ENCODE peak calls at places on chromosomes 2 and 18, in five cellular contexts. I, S, J, K and Q are unnamed samples.

GRCh38 chr2:239590995-239591915 is 190.4 kb upstream of the HDAC4 start:
- DNase-seq in I (no peak), S (peak), J (no peak), K (no peak), Q (no peak)

GRCh38 chr2:239268549-239268948 is 132.3 kb downstream of the HDAC4 start:
- DNase-seq in S (no peak), I (no peak), J (no peak), K (no peak), Q (no peak)

GRCh38 chr18:69697069-69697468 is 250.6 kb downstream of the CD226 start:
- DNase-seq in I (no peak), K (no peak), S (no peak), J (no peak), Q (no peak)

GRCh38 chr2:237165405-237166276 is 80.0 kb downstream of the COPS8 start:
- DNase-seq in I (no peak), K (peak), J (no peak), S (no peak), Q (peak)

GRCh38 chr18:54717673-54718435 is 110.4 kb upstream of the RAB27B start:
- DNase-seq in I (no peak), J (no peak), S (no peak), K (no peak), Q (peak)

GRCh38 chr18:65760457-65760856 is 9.6 kb downstream of the CDH7 start:
- DNase-seq in S (no peak), K (no peak), J (no peak), I (no peak), Q (no peak)

GRCh38 chr2:181685150-181685688 is 4.9 kb upstream of the NEUROD1 start:
- DNase-seq in I (no peak), K (peak), J (no peak), S (no peak), Q (peak)

GRCh38 chr18:21682276-21683051 is 22.1 kb downstream of the ABHD3 start:
- DNase-seq in J (peak), S (no peak), I (no peak), K (peak), Q (peak)

GRCh38 chr2:230441188-230441897 is 25.3 kb downstream of the SP100 start:
- DNase-seq in S (no peak), I (peak), J (no peak), K (no peak), Q (no peak)

GRCh38 chr2:228731517-228731916 is 539.6 kb downstream of the PID1 start:
- DNase-seq in J (no peak), I (no peak), S (no peak), K (peak), Q (peak)

GRCh38 chr2:45002661-45003210 is 6.5 kb downstream of the SIX2 start:
- DNase-seq in I (no peak), J (no peak), S (no peak), K (no peak), Q (no peak)

GRCh38 chr2:45000921-45001628 is 8.2 kb downstream of the SIX2 start:
- DNase-seq in S (no peak), I (no peak), K (no peak), J (no peak), Q (no peak)

GRCh38 chr2:45000341-45000901 is 8.8 kb downstream of the SIX2 start:
- DNase-seq in S (no peak), I (no peak), K (no peak), J (no peak), Q (no peak)

GRCh38 chr2:45003586-45004568 is 5.4 kb downstream of the SIX2 start:
- DNase-seq in K (no peak), I (no peak), J (no peak), S (no peak), Q (no peak)

GRCh38 chr2:45001629-45002385 is 7.4 kb downstream of the SIX2 start:
- DNase-seq in K (no peak), J (no peak), S (no peak), I (no peak), Q (no peak)
- TF ChIP-seq CTCF in K (no peak), J (no peak), S (no peak), I (no peak), Q (no peak)

GRCh38 chr2:149034406-149034805 is 4.1 kb upstream of the LYPD6B start:
- DNase-seq in I (no peak), S (no peak), K (no peak), J (no peak), Q (no peak)

GRCh38 chr2:149031396-149031795 is 7.1 kb upstream of the LYPD6B start:
- DNase-seq in S (no peak), I (no peak), K (no peak), J (no peak), Q (no peak)

GRCh38 chr2:149036507-149037293 is 1.8 kb upstream of the LYPD6B start:
- DNase-seq in J (no peak), I (no peak), K (no peak), S (no peak), Q (no peak)

GRCh38 chr2:149037851-149038250 is 648 bp upstream of the LYPD6B start:
- DNase-seq in S (no peak), J (no peak), I (no peak), K (peak), Q (peak)

GRCh38 chr2:149033716-149034115 is 4.8 kb upstream of the LYPD6B start:
- DNase-seq in S (no peak), K (no peak), J (no peak), I (no peak), Q (peak)
- TF ChIP-seq CTCF in S (no peak), K (no peak), J (no peak), I (no peak), Q (no peak)

GRCh38 chr2:241267249-241268067 is 48.0 kb downstream of the HDLBP start:
- DNase-seq in I (no peak), S (no peak), J (no peak), K (no peak), Q (no peak)
- TF ChIP-seq CTCF in I (no peak), S (no peak), J (no peak), K (no peak), Q (no peak)

GRCh38 chr2:13607139-13607538 is 890.4 kb downstream of the TRIB2 start:
- DNase-seq in J (no peak), K (no peak), S (no peak), I (no peak), Q (no peak)
- TF ChIP-seq CTCF in J (no peak), K (no peak), S (no peak), I (no peak), Q (no peak)

DNA sequence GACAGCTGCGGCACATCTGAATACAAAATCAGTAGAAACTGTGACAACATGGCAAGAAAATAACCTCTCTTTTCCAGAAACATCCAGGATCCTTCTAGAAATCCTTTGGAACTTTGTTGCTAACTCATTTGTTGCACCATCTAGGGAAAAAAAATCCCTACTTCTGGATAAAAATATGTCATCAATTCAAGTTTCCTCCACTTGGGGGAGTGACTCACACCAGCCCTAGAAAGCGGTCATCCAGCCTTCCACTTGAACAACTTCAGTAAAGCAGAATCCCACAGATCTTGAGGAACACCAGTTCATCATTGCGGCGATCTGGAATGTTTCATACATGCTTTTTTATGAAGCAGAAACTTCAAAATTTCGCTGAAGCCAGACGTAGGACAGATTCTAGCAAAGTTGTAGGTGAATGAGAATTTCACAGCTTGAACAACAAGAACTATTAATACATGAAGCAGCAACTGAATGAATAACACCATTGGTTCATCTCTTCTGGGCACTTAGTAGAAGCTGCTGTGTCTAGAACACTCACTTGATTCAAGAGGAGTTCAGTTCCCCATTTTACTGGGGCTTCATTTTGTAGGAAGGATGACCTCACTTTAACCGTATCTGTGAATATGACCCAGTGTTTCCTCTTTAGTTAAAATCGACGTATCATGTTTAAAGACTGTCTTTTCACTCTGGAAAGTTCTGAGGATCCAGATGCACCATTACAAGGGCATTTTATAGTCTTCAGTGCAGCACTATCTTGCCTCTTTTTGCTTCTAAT is 48.0 kb downstream of the LRRTM1 start:
- DNase-seq in I (no peak), K (peak), J (no peak), S (no peak), Q (peak)
- TF ChIP-seq CTCF in I (no peak), K (peak), J (peak), S (peak), Q (peak)